ENCODE peak calls at places on chromosomes 1 and 21, in four cellular contexts. W, U, I and Y are unnamed samples.

GRCh38 chr1:51506537-51506936 is 12.5 kb downstream of the EPS15 start:
- DNase-seq in W (peak), U (peak), I (no peak), Y (no peak)

GRCh38 chr1:93565496-93566221 is 116.0 kb downstream of the BCAR3 start:
- DNase-seq in W (no peak), U (peak), I (no peak), Y (no peak)

GRCh38 chr1:173503391-173503790 is 26.3 kb downstream of the PRDX6 start:
- DNase-seq in W (no peak), U (peak), I (no peak), Y (no peak)

GRCh38 chr1:236802264-236802663 is 7.2 kb downstream of the MTR start:
- DNase-seq in W (no peak), U (no peak), I (no peak), Y (no peak)

GRCh38 chr1:234140388-234140787 is 232.9 kb upstream of the COA6 start:
- DNase-seq in W (no peak), U (no peak), I (no peak), Y (no peak)

GRCh38 chr1:62676606-62677356 is 11.4 kb downstream of the DOCK7 start:
- DNase-seq in W (no peak), U (peak), I (no peak), Y (no peak)

GRCh38 chr21:32414579-32415358 is 2.3 kb downstream of the EVA1C start:
- DNase-seq in W (no peak), U (peak), I (no peak), Y (no peak)

GRCh38 chr1:4616831-4617465 is 37.5 kb upstream of the AJAP1 start:
- DNase-seq in W (no peak), U (no peak), I (no peak), Y (no peak)

GRCh38 chr1:201533836-201534235 is 5.1 kb upstream of the NAV1 start:
- DNase-seq in W (no peak), U (no peak), I (no peak), Y (no peak)

GRCh38 chr1:45359882-45360513 is 19.8 kb upstream of the MUTYH start:
- DNase-seq in W (no peak), U (peak), I (peak), Y (peak)

GRCh38 chr1:89908993-89909436 is 85.9 kb upstream of the ZNF326 start:
- DNase-seq in W (peak), U (peak), I (no peak), Y (no peak)

GRCh38 chr1:56190975-56191768 is 388.2 kb downstream of the PLPP3 start:
- DNase-seq in W (no peak), U (peak), I (no peak), Y (no peak)

GRCh38 chr21:38267991-38268858 is 11.4 kb downstream of the KCNJ15 start:
- DNase-seq in W (peak), U (no peak), I (no peak), Y (no peak)

GRCh38 chr1:112393634-112393976 is 2.4 kb upstream of the CTTNBP2NL start:
- DNase-seq in W (no peak), U (peak), I (no peak), Y (peak)

GRCh38 chr1:215530401-215530984 is 36.6 kb upstream of the KCTD3 start:
- DNase-seq in W (no peak), U (no peak), I (no peak), Y (no peak)

GRCh38 chr1:223709598-223709997 is 2.7 kb upstream of the CAPN2 start:
- DNase-seq in W (no peak), U (peak), I (no peak), Y (no peak)

GRCh38 chr1:20058531-20058930 is 11.5 kb upstream of the PLA2G5 start:
- DNase-seq in W (no peak), U (peak), I (no peak), Y (no peak)

GRCh38 chr1:6675936-6676335 is 25.7 kb downstream of the DNAJC11 start:
- DNase-seq in W (no peak), U (no peak), I (no peak), Y (no peak)

GRCh38 chr1:173479649-173480048 is 2.5 kb downstream of the PRDX6 start:
- DNase-seq in W (no peak), U (peak), I (no peak), Y (no peak)

GRCh38 chr21:43659136-43660000 is at the start of the genes HSF2BP and RRP1B:
- DNase-seq in W (peak), U (peak), I (peak), Y (peak)

GRCh38 chr1:203676455-203676854 is 49.8 kb downstream of the ATP2B4 start:
- DNase-seq in W (no peak), U (no peak), I (no peak), Y (no peak)

GRCh38 chr1:16046865-16047264 is 3.3 kb downstream of the CLCNKB start:
- DNase-seq in W (no peak), U (peak), I (no peak), Y (no peak)

GRCh38 chr1:14983277-14983676 is 170.3 kb upstream of the TMEM51 start:
- DNase-seq in W (no peak), U (no peak), I (no peak), Y (no peak)
- TF ChIP-seq CTCF in W (no peak), U (no peak), I (no peak), Y (no peak)

GRCh38 chr1:18299441-18300338 is 181.0 kb upstream of the KLHDC7A start:
- DNase-seq in W (no peak), U (peak), I (no peak), Y (no peak)
- TF ChIP-seq CTCF in W (peak), U (peak), I (peak), Y (peak)

DNA sequence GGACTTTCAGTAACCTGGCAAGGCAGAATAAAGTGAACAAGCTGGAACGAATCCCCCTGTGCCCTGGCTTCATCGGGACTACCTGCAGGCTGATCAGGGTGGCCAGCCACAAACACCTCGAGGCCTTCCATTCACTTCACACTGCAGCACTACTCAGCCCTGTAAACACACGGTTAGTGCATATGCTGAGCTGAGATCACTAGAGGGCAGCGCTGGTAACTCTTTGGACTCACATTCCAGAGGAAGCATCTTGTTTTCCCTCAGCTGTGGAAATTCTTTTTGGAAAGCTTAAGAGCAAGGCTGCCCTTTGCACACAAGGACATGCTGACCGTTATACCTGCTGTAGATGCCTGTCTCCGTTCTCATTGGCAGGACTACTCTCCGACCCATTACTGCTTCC is 32.1 kb downstream of the PCSK9 start:
- DNase-seq in W (no peak), U (peak), I (no peak), Y (no peak)
- TF ChIP-seq CTCF in W (peak), U (peak), I (no peak), Y (peak)

GRCh38 chr1:180632326-180633088 is 685 bp downstream of the XPR1 start:
- DNase-seq in W (no peak), U (peak), I (peak), Y (peak)
- TF ChIP-seq CTCF in W (peak), U (peak), I (no peak), Y (peak)

DNA sequence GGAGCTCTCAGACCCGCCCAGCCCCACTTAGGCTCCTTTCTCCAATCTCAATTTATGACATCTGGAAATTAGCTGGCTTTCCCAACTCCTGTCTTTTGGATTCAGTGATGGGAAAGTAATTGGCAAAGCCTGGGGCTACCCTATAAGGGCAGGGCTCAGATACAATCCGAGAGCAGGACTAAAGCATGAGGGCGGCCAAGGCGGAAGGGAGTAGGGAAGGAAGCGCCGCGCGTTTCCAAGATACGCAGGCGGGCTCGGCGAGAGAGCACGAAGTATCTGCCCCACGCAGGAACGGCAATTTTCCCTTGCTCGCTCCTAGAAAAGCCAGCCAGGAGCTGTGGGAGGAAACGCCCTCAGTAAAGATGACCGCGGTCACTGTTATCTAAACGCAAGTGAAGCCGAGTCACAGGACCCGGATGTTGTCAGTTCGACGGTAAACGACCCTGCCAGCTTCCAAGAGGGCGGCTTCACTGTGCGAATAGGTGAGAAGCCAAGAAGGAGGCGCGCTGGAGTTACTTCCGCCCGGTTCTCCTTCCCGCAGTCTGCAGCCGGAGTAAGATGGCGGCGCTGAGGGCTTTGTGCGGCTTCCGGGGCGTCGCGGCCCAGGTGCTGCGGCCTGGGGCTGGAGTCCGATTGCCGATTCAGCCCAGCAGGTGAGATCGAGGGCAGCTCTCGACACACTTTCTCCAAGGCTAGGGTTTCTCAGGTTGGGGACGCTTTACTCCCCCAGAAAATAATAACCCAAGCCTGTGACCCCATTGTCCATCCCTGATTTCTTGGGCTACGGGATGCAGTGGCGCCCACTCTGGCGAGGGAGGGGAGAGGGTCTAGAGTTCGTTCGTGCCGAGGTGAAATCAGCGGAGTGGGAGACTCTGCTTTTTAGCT is at the start of gene NDUFS2:
- DNase-seq in W (peak), U (peak), I (peak), Y (peak)
- TF ChIP-seq CTCF in W (peak), U (peak), I (no peak), Y (no peak)